ENCODE peak calls at places on chromosomes 11 and 22, in ten cellular contexts. M, T, O, H, V, R, Z, L, B and W are unnamed samples.

GRCh38 chr22:27252282-27253049 is 549.1 kb downstream of the MN1 start:
- DNase-seq in O (no peak), M (no peak), B (no peak), Z (no peak), H (no peak), L (no peak), R (no peak), T (no peak), V (no peak), W (peak)

GRCh38 chr11:126115820-126116319 is 53.2 kb upstream of the CDON start:
- DNase-seq in T (peak), M (no peak), B (no peak), O (no peak), R (no peak), V (peak), H (no peak), Z (no peak), L (peak), W (peak)

GRCh38 chr11:108895579-108896480 is 231.0 kb downstream of the DDX10 start:
- DNase-seq in T (no peak), V (no peak), Z (no peak), L (no peak), O (no peak), M (no peak), R (no peak), B (no peak), H (no peak), W (no peak)

GRCh38 chr11:62013266-62014157 is 46.1 kb upstream of the FTH1 start:
- DNase-seq in M (no peak), L (no peak), O (no peak), Z (no peak), V (peak), H (no peak), T (no peak), R (no peak), B (no peak), W (no peak)

GRCh38 chr11:92204731-92205130 is 19.9 kb upstream of the FAT3 start:
- DNase-seq in O (no peak), R (no peak), V (no peak), B (no peak), L (no peak), H (no peak), M (no peak), Z (no peak), T (no peak), W (peak)

GRCh38 chr11:120432056-120433018 is 79.2 kb upstream of the GRIK4 start:
- DNase-seq in T (no peak), H (no peak), B (no peak), R (peak), L (peak), O (no peak), V (no peak), Z (no peak), M (no peak), W (no peak)

GRCh38 chr11:12411806-12412727 is 34.7 kb downstream of the PARVA start:
- DNase-seq in T (peak), O (peak), L (peak), Z (no peak), M (no peak), R (peak), H (peak), B (no peak), V (peak), W (no peak)

GRCh38 chr11:7572001-7572712 is 58.4 kb downstream of the PPFIBP2 start:
- DNase-seq in V (peak), M (no peak), L (no peak), R (no peak), T (no peak), Z (no peak), O (no peak), H (no peak), B (no peak), W (no peak)

GRCh38 chr11:3165916-3166267 is 782 bp upstream of the OSBPL5 start:
- DNase-seq in M (no peak), B (no peak), L (no peak), V (no peak), H (no peak), T (no peak), R (no peak), Z (no peak), O (no peak), W (no peak)

GRCh38 chr11:67604815-67605214 is 1.9 kb upstream of the NDUFV1 start:
- DNase-seq in V (no peak), Z (no peak), R (no peak), O (no peak), H (no peak), L (no peak), T (no peak), M (no peak), B (no peak), W (no peak)

GRCh38 chr11:57735655-57736298 is 5.5 kb upstream of the SELENOH start:
- DNase-seq in B (no peak), Z (no peak), T (no peak), L (no peak), M (no peak), V (no peak), H (no peak), R (no peak), O (no peak), W (no peak)

GRCh38 chr22:40183029-40183581 is 5.4 kb downstream of the TNRC6B start:
- DNase-seq in O (no peak), T (no peak), H (no peak), L (no peak), M (no peak), B (no peak), V (peak), R (no peak), Z (no peak), W (peak)

GRCh38 chr22:28283025-28283654 is 364.1 kb upstream of the PITPNB start:
- DNase-seq in B (no peak), V (no peak), T (no peak), L (no peak), M (no peak), Z (no peak), R (no peak), O (no peak), H (no peak), W (no peak)